ENCODE peak calls at places on chromosomes 12 and 14, in seven cellular contexts. L is aorta, R is SK-N-MC, T is HAP-1, J is left ventricle myocardium inferior, V is GM06990, Q is AG04450. E is an unnamed sample.

GRCh38 chr12:1536817-1537216 is 57.6 kb downstream of the FBXL14 start:
- DNase-seq in L (no peak), R (no peak), T (no peak), J (no peak), V (no peak), Q (no peak), E (no peak)

GRCh38 chr12:10182662-10183061 is 3.8 kb downstream of the TMEM52B start:
- DNase-seq in L (no peak), R (no peak), T (no peak), J (no peak), V (no peak), Q (no peak), E (no peak)

GRCh38 chr14:32492482-32492881 is 163.4 kb downstream of the AKAP6 start:
- DNase-seq in L (no peak), R (no peak), T (no peak), J (no peak), V (no peak), Q (no peak), E (no peak)

GRCh38 chr12:42705863-42706262 is 116.3 kb upstream of the PRICKLE1 start:
- DNase-seq in L (peak; percentile 58), R (no peak), T (peak; percentile 10), J (peak; percentile 81), V (no peak), Q (peak; percentile 91), E (no peak)

GRCh38 chr14:106605548-106606448 is 1079.4 kb downstream of the TMEM121 start:
- DNase-seq in L (no peak), R (no peak), T (peak; percentile 76), J (peak; percentile 18), V (peak; percentile 80), Q (no peak), E (peak; percentile 86)

GRCh38 chr14:71583246-71583645 is 349.0 kb upstream of the RGS6 start:
- DNase-seq in L (no peak), R (no peak), T (no peak), J (no peak), V (no peak), Q (no peak), E (no peak)

GRCh38 chr12:12331896-12332295 is 18.1 kb downstream of the MANSC1 start:
- DNase-seq in L (no peak), R (no peak), T (no peak), J (no peak), V (no peak), Q (no peak), E (no peak)

GRCh38 chr12:77577756-77578155 is 252.9 kb upstream of the NAV3 start:
- DNase-seq in L (no peak), R (no peak), T (no peak), J (no peak), V (no peak), Q (no peak), E (no peak)

GRCh38 chr12:112303004-112303403 is 79.2 kb downstream of the HECTD4 start:
- DNase-seq in L (no peak), R (no peak), T (no peak), J (no peak), V (peak; percentile 80), Q (peak; percentile 52), E (no peak)

GRCh38 chr12:57224973-57225679 is 4.4 kb upstream of the SHMT2 start:
- DNase-seq in L (peak; percentile 69), R (no peak), T (no peak), J (peak; percentile 55), V (peak; percentile 70), Q (no peak), E (peak; percentile 91)
- H3K4me3 ChIP-seq in L (no peak overlapping the region), R (no peak overlapping the region), T (no peak overlapping the region), J (peak overlapping the region; percentile 37), V (no peak overlapping the region), Q (no peak overlapping the region), E (no peak overlapping the region)

GRCh38 chr14:39434401-39434800 is 2.2 kb upstream of the FBXO33 start:
- DNase-seq in L (no peak), R (no peak), T (no peak), J (no peak), V (no peak), Q (no peak), E (no peak)

GRCh38 chr14:39435241-39435640 is 3.0 kb upstream of the FBXO33 start:
- DNase-seq in L (no peak), R (no peak), T (no peak), J (no peak), V (no peak), Q (no peak), E (no peak)

GRCh38 chr14:39432179-39432618 is at the start of gene FBXO33:
- DNase-seq in L (peak; percentile 98), R (peak; percentile 75), T (peak; percentile 96), J (peak; percentile 97), V (peak; percentile 100), Q (peak; percentile 92), E (peak; percentile 94)

GRCh38 chr14:39432619-39433451 is 602 bp upstream of the FBXO33 start:
- DNase-seq in L (peak; percentile 95), R (no peak), T (peak; percentile 94), J (peak; percentile 89), V (peak; percentile 94), Q (no peak), E (no peak)

DNA sequence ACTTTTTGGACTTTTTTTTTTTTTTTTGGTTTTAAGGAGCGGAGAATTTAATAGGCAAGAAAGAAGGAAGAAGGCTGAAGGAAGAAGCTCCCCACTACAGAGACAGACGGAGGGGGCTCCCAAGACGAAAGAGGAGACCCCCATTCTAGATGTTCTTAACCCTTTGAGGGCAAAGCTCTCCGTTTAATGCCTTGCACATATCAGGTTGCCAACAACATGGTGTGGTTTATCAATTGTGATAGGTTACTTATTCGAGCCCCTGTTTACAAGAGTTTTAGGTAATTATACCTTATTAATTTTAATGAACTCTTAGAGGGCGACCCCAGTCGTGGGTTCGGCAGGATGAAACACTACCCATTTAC is 1.2 kb upstream of the FBXO33 start:
- DNase-seq in L (no peak), R (no peak), T (no peak), J (no peak), V (no peak), Q (no peak), E (no peak)
- H3K4me3 ChIP-seq in L (peak overlapping the region; percentile 89), R (peak overlapping the region; percentile 99), T (peak overlapping the region; percentile 77), J (peak overlapping the region; percentile 95), V (peak overlapping the region; percentile 61), Q (peak overlapping the region; percentile 80), E (peak overlapping the region; percentile 60)

DNA sequence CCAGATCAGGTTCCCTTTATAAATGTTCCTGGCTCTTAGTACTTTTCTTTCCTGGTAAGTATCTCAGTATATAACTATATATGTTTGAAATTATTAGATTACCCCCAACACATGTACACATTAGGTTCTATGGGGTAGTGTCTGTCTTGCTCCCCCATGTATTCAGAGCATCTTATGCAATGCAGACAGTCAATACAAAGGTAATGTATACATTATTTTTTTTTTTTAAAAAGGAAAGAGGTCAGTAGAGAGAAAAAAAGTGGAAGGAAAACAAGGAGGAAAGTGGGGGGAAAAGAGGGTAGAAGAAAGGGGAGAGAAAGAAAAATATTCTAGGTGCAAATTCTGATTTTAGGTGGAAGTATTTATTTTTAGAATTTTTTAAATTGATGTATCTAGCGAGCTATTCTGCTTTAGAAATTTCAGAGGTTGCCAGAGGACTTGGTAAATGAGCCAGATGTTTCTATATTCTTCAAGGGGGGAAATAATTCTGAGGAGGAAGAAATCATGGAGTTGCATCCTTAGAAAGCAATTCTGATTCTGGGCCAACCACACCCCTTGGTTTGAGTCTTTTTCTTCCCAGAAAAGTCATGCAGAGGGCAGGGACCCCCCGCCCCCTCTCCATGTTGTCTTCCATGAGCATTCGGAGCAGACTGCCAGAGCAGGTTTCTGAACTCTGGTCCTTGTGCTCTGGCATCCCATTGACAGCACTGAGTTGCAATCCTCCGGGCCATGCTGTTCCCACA is 157.8 kb downstream of the STXBP6 start:
- DNase-seq in L (no peak), R (no peak), T (no peak), J (no peak), V (no peak), Q (no peak), E (no peak)
- H3K4me3 ChIP-seq in L (no peak overlapping the region), R (no peak overlapping the region), T (no peak overlapping the region), J (no peak overlapping the region), V (no peak overlapping the region), Q (no peak overlapping the region), E (no peak overlapping the region)

GRCh38 chr12:25263594-25263993 is 12.9 kb upstream of the KRAS start:
- DNase-seq in L (no peak), R (no peak), T (no peak), J (no peak), V (no peak), Q (no peak), E (no peak)
- H3K4me3 ChIP-seq in L (no peak overlapping the region), R (no peak overlapping the region), T (no peak overlapping the region), J (no peak overlapping the region), V (no peak overlapping the region), Q (no peak overlapping the region), E (no peak overlapping the region)

GRCh38 chr12:115570271-115570777 is 707.2 kb downstream of the MED13L start:
- DNase-seq in L (no peak), R (no peak), T (no peak), J (no peak), V (no peak), Q (peak; percentile 11), E (no peak)
- H3K4me3 ChIP-seq in L (no peak overlapping the region), R (no peak overlapping the region), T (no peak overlapping the region), J (no peak overlapping the region), V (no peak overlapping the region), Q (peak overlapping the region; percentile 47), E (no peak overlapping the region)

GRCh38 chr12:57613427-57614109 is 2.3 kb downstream of the ARHGEF25 start:
- DNase-seq in L (no peak), R (no peak), T (no peak), J (no peak), V (no peak), Q (no peak), E (no peak)
- H3K4me3 ChIP-seq in L (no peak overlapping the region), R (peak overlapping the region; percentile 65), T (no peak overlapping the region), J (peak overlapping the region; percentile 87), V (no peak overlapping the region), Q (no peak overlapping the region), E (no peak overlapping the region)

DNA sequence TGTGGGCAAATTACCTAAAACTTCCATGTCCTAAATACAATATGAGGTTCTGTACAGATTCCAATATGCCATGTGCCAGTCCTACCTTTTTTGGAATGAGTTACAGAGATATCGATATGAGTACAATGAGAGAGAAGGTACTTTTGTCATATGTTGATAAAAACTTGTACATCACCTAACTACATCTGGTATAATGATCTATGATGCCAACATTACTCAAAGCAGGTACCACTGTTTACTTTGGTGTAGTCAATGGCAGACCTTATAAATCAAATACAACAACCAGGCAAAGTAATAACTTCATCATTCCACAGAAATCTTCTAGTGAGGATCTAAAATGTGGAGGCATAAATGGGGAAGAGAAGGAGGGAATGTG is 12.7 kb downstream of the TEP1 start:
- DNase-seq in L (no peak), R (no peak), T (no peak), J (no peak), V (no peak), Q (no peak), E (no peak)
- H3K4me3 ChIP-seq in L (no peak overlapping the region), R (no peak overlapping the region), T (no peak overlapping the region), J (no peak overlapping the region), V (no peak overlapping the region), Q (no peak overlapping the region), E (no peak overlapping the region)